ENCODE peak calls at places on chromosomes 3 and 15, in ten cellular contexts. Z, T, X, L, B, I, K, J, P and H are unnamed samples.

GRCh38 chr3:72739521-72740466 is 108.5 kb downstream of the SHQ1 start:
- DNase-seq in Z (no peak), T (peak; percentile 85), X (no peak), L (no peak), B (no peak), I (no peak), K (no peak), J (peak; percentile 35), P (no peak), H (no peak)

GRCh38 chr15:95371664-95372063 is 958.8 kb upstream of the NR2F2 start:
- DNase-seq in Z (no peak), T (no peak), X (no peak), L (no peak), B (no peak), I (peak; percentile 28), K (no peak), J (peak; percentile 16), P (no peak), H (no peak)

GRCh38 chr3:120800625-120801024 is 58.1 kb downstream of the GTF2E1 start:
- DNase-seq in Z (no peak), T (no peak), X (no peak), L (peak; percentile 24), B (no peak), I (no peak), K (no peak), J (no peak), P (no peak), H (no peak)

GRCh38 chr3:101695779-101696372 is 9.4 kb upstream of the RPL24 start:
- DNase-seq in Z (no peak), T (peak; percentile 32), X (peak; percentile 39), L (peak; percentile 74), B (peak; percentile 64), I (peak; percentile 25), K (no peak), J (peak; percentile 72), P (no peak), H (no peak)

GRCh38 chr3:10505050-10505790 is at the start of gene ATP2B2:
- DNase-seq in Z (no peak), T (peak; percentile 59), X (peak; percentile 60), L (no peak), B (peak; percentile 17), I (no peak), K (no peak), J (no peak), P (no peak), H (no peak)

GRCh38 chr3:195209083-195209835 is 61.7 kb downstream of the XXYLT1 start:
- DNase-seq in Z (peak; percentile 63), T (no peak), X (no peak), L (peak; percentile 29), B (peak; percentile 26), I (no peak), K (no peak), J (no peak), P (no peak), H (no peak)

GRCh38 chr15:76823903-76824302 is 81.2 kb downstream of the SCAPER start:
- DNase-seq in Z (no peak), T (no peak), X (no peak), L (no peak), B (no peak), I (peak; percentile 4), K (no peak), J (no peak), P (no peak), H (no peak)

GRCh38 chr15:57509121-57509520 is 82.6 kb upstream of the MYZAP start:
- DNase-seq in Z (no peak), T (no peak), X (peak; percentile 77), L (no peak), B (peak; percentile 51), I (no peak), K (no peak), J (no peak), P (no peak), H (no peak)

GRCh38 chr3:37945407-37945802 is 45.2 kb upstream of the VILL start:
- DNase-seq in Z (no peak), T (no peak), X (no peak), L (no peak), B (no peak), I (no peak), K (no peak), J (peak; percentile 63), P (no peak), H (no peak)

GRCh38 chr3:98777801-98778220 is 14.7 kb downstream of the ST3GAL6 start:
- DNase-seq in Z (no peak), T (no peak), X (no peak), L (peak; percentile 85), B (no peak), I (peak; percentile 77), K (no peak), J (no peak), P (no peak), H (no peak)

GRCh38 chr3:53570709-53571108 is 76.3 kb downstream of the CACNA1D start:
- DNase-seq in Z (peak; percentile 83), T (no peak), X (no peak), L (no peak), B (no peak), I (peak; percentile 11), K (no peak), J (peak; percentile 22), P (no peak), H (no peak)

GRCh38 chr3:126399756-126400155 is 5.0 kb downstream of the CFAP100 start:
- DNase-seq in Z (peak; percentile 25), T (no peak), X (no peak), L (no peak), B (no peak), I (no peak), K (no peak), J (no peak), P (no peak), H (no peak)

GRCh38 chr15:24878153-24878552 is 76.6 kb upstream of the SNRPN start:
- DNase-seq in Z (peak; percentile 68), T (peak; percentile 76), X (no peak), L (peak; percentile 36), B (peak; percentile 83), I (peak; percentile 34), K (no peak), J (no peak), P (no peak), H (no peak)

GRCh38 chr15:24880663-24881062 is 74.1 kb upstream of the SNRPN start:
- DNase-seq in Z (no peak), T (no peak), X (no peak), L (no peak), B (no peak), I (no peak), K (no peak), J (no peak), P (no peak), H (no peak)

GRCh38 chr15:24879492-24879891 is 75.3 kb upstream of the SNRPN start:
- DNase-seq in Z (no peak), T (no peak), X (no peak), L (no peak), B (no peak), I (no peak), K (no peak), J (no peak), P (no peak), H (no peak)

DNA sequence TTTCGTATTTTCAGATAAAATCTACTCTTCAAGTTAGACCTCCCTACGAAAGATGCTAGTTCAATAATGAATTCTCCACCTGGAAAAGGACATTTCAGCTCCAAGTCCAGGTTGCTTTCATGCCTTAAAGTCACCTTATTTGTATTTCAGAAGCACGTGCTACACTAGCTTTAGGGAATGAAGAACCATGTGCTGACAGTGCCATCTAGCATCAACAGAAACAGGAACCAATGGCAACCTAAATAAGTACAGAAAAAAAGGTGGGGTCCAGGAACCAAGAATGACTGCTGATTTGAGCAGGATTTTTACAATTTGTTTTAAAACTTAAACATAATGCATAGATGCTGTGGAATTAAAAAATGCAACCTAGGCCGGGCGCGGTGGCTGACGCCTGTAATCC is 77.6 kb upstream of the SNRPN start:
- DNase-seq in Z (no peak), T (no peak), X (no peak), L (no peak), B (no peak), I (no peak), K (no peak), J (no peak), P (no peak), H (no peak)
- TF ChIP-seq CTCF in Z (no peak), T (no peak), X (no peak), L (no peak), B (no peak), I (no peak), K (no peak), J (no peak), P (no peak), H (no peak)

GRCh38 chr3:74883690-74884089 is 269.2 kb upstream of the CNTN3 start:
- DNase-seq in Z (no peak), T (peak; percentile 24), X (no peak), L (peak; percentile 21), B (peak; percentile 32), I (no peak), K (no peak), J (peak; percentile 4), P (no peak), H (no peak)
- TF ChIP-seq CTCF in Z (no peak), T (peak; percentile 62), X (peak; percentile 24), L (peak; percentile 43), B (no peak), I (peak; percentile 7), K (peak; percentile 21), J (no peak), P (no peak), H (peak; percentile 2)

DNA sequence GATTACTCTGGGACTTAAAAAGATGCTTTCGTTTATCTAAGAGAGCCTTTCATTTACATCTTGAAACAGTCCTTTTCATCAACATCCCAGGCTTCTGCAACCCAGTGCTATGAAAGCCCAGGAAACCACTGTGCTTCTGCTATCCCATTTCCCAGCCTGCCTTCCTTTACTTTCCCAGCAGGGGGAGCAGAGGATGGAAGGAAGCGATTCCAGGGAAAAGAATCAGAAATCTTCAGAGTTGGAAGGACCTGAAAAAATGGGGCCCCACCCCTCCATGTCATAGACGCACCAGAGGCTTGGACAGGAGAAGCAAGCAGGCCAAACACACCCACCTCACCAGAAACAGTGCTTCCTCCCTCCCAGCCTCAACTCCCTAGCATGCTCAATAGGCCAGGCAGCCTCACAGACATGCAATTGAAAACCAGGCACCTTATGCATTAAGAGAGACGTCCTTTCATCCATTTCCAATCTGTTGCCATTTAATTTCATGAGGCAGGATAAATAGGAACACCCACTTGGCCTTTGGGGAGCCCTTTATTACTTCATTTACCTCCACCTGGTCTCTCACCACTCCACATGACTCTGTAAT is 584.1 kb downstream of the NTRK3 start:
- DNase-seq in Z (no peak), T (peak; percentile 61), X (peak; percentile 54), L (peak; percentile 59), B (peak; percentile 56), I (peak; percentile 22), K (no peak), J (peak; percentile 24), P (no peak), H (no peak)
- TF ChIP-seq CTCF in Z (peak; percentile 55), T (peak; percentile 71), X (peak; percentile 63), L (peak; percentile 94), B (peak; percentile 64), I (peak; percentile 75), K (no peak), J (peak; percentile 53), P (no peak), H (no peak)

DNA sequence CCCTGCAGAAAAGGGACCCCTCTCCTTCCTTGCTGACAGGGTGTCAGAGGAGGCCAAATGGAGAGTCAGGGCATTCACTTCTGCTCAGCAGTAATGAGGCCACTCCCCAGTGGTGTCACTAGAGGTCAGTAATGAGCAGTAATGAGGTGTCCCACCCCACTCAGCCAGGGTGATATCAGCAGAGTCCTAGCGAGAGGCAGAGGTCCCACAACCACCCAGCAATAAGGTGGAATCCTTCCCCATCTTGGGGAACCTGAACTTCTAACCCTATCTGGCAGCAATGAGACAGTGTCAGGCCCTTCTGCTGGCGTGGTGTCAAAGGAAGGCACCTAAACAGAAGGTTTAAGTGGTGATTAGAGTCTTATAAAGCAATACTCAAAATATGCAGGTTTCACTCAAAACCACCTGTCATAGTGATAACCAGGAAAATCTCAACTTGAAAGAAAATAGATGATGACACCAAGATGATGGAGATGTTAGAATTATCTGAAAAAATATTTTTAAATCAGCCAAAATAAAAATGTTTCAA is 12.9 kb downstream of the OCA2 start:
- DNase-seq in Z (no peak), T (peak; percentile 69), X (peak; percentile 61), L (peak; percentile 62), B (peak; percentile 65), I (peak; percentile 25), K (peak; percentile 25), J (peak; percentile 70), P (no peak), H (peak; percentile 86)
- TF ChIP-seq CTCF in Z (peak; percentile 72), T (peak; percentile 93), X (peak; percentile 51), L (peak; percentile 86), B (peak; percentile 29), I (peak; percentile 55), K (peak; percentile 70), J (peak; percentile 63), P (peak; percentile 66), H (peak; percentile 66)